ENCODE peak calls at places on chromosomes 13 and 19, in four cellular contexts. One of them, this sample, is unnamed.

GRCh38 chr13:21117104-21117809 is 55.9 kb upstream of the LATS2 start:
- DNase-seq in dorsolateral prefrontal cortex: no peak
- DNase-seq in brain microvascular endothelial cell: no peak
- DNase-seq in H9: no peak
- DNase-seq in this sample: no peak

GRCh38 chr19:50567052-50567841 is 988 bp downstream of the LRRC4B start:
- DNase-seq in dorsolateral prefrontal cortex: no peak
- DNase-seq in brain microvascular endothelial cell: no peak
- DNase-seq in H9: no peak
- DNase-seq in this sample: no peak

GRCh38 chr13:18996627-18997051 is 185.0 kb downstream of the TUBA3C start:
- DNase-seq in dorsolateral prefrontal cortex: no peak
- DNase-seq in brain microvascular endothelial cell: no peak
- DNase-seq in H9: no peak
- DNase-seq in this sample: no peak

GRCh38 chr13:105202384-105202783 is 1333.1 kb downstream of the EFNB2 start:
- DNase-seq in H9: no peak
- DNase-seq in dorsolateral prefrontal cortex: no peak
- DNase-seq in brain microvascular endothelial cell: peak; percentile 60
- DNase-seq in this sample: no peak

GRCh38 chr13:43687038-43687437 is 99.7 kb downstream of the ENOX1 start:
- DNase-seq in brain microvascular endothelial cell: no peak
- DNase-seq in H9: no peak
- DNase-seq in dorsolateral prefrontal cortex: no peak
- DNase-seq in this sample: no peak

GRCh38 chr13:26897706-26898550 is 137.3 kb upstream of the GPR12 start:
- DNase-seq in H9: no peak
- DNase-seq in dorsolateral prefrontal cortex: no peak
- DNase-seq in brain microvascular endothelial cell: no peak
- DNase-seq in this sample: no peak

GRCh38 chr19:8081569-8082550 is 29.3 kb downstream of the CCL25 start:
- DNase-seq in brain microvascular endothelial cell: no peak
- DNase-seq in dorsolateral prefrontal cortex: no peak
- DNase-seq in H9: no peak
- DNase-seq in this sample: no peak

GRCh38 chr13:84873951-84874350 is 925.3 kb downstream of the SLITRK6 start:
- DNase-seq in brain microvascular endothelial cell: no peak
- DNase-seq in dorsolateral prefrontal cortex: no peak
- DNase-seq in H9: no peak
- DNase-seq in this sample: no peak

GRCh38 chr19:16369664-16370576 is 45.3 kb downstream of the KLF2 start:
- DNase-seq in brain microvascular endothelial cell: no peak
- DNase-seq in dorsolateral prefrontal cortex: no peak
- DNase-seq in H9: no peak
- DNase-seq in this sample: no peak

GRCh38 chr13:106299616-106300015 is 235.8 kb downstream of the EFNB2 start:
- DNase-seq in dorsolateral prefrontal cortex: no peak
- DNase-seq in brain microvascular endothelial cell: no peak
- DNase-seq in H9: no peak
- DNase-seq in this sample: no peak

GRCh38 chr13:50030315-50030714 is 15.1 kb downstream of the KCNRG start:
- DNase-seq in dorsolateral prefrontal cortex: no peak
- DNase-seq in brain microvascular endothelial cell: no peak
- DNase-seq in H9: no peak
- DNase-seq in this sample: no peak

GRCh38 chr13:88051746-88052482 is 380.7 kb downstream of the SLITRK5 start:
- DNase-seq in brain microvascular endothelial cell: no peak
- DNase-seq in dorsolateral prefrontal cortex: peak; percentile 35
- DNase-seq in H9: peak; percentile 29
- DNase-seq in this sample: no peak

GRCh38 chr13:76266566-76266965 is 619.6 kb downstream of the KCTD12 start:
- DNase-seq in brain microvascular endothelial cell: no peak
- DNase-seq in dorsolateral prefrontal cortex: no peak
- DNase-seq in H9: no peak
- DNase-seq in this sample: no peak

GRCh38 chr13:32695602-32696250 is 109.5 kb downstream of the PDS5B start:
- DNase-seq in H9: no peak
- DNase-seq in dorsolateral prefrontal cortex: no peak
- DNase-seq in brain microvascular endothelial cell: no peak
- DNase-seq in this sample: no peak

GRCh38 chr19:16791942-16792341 is 37.3 kb upstream of the SIN3B start:
- DNase-seq in brain microvascular endothelial cell: no peak
- DNase-seq in H9: no peak
- DNase-seq in dorsolateral prefrontal cortex: no peak
- DNase-seq in this sample: no peak

GRCh38 chr19:14383556-14383897 is 2.3 kb downstream of the ADGRE5 start:
- DNase-seq in brain microvascular endothelial cell: no peak
- DNase-seq in H9: no peak
- DNase-seq in dorsolateral prefrontal cortex: no peak
- DNase-seq in this sample: no peak

GRCh38 chr19:38162094-38162493 is 61.9 kb downstream of the DPF1 start:
- DNase-seq in brain microvascular endothelial cell: no peak
- DNase-seq in dorsolateral prefrontal cortex: no peak
- DNase-seq in H9: no peak
- DNase-seq in this sample: no peak

GRCh38 chr19:38163419-38164290 is 60.4 kb downstream of the DPF1 start:
- DNase-seq in brain microvascular endothelial cell: no peak
- DNase-seq in H9: no peak
- DNase-seq in dorsolateral prefrontal cortex: no peak
- DNase-seq in this sample: no peak

GRCh38 chr19:38164526-38164925 is 59.5 kb downstream of the DPF1 start:
- DNase-seq in brain microvascular endothelial cell: no peak
- DNase-seq in dorsolateral prefrontal cortex: no peak
- DNase-seq in H9: no peak
- DNase-seq in this sample: no peak

GRCh38 chr19:38165335-38165734 is 58.7 kb downstream of the DPF1 start:
- DNase-seq in dorsolateral prefrontal cortex: no peak
- DNase-seq in brain microvascular endothelial cell: no peak
- DNase-seq in H9: no peak
- DNase-seq in this sample: no peak

DNA sequence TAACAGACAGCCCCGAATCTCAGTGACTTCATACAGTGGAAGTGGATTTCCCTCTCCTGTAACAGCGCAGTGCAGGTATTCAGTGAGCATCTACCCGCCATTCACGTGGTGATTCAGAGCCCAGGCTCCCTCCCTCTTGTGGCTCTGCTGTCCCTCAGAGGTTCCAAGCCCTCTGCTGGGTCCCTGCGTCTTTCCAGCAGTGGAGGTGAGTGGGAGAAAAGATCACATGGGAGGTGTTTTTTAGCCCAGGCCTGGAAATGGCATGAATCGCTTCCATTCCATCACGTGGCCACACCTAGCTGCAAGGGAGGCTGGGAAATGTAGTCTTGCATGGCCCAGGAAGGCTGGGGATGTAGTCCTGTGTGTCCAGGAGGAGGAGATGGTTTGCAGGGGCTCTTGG is 61.4 kb downstream of the DPF1 start:
- DNase-seq in H9: no peak
- DNase-seq in brain microvascular endothelial cell: no peak
- DNase-seq in dorsolateral prefrontal cortex: no peak
- DNase-seq in this sample: no peak
- TF ChIP-seq CTCF in H9: no peak
- TF ChIP-seq CTCF in brain microvascular endothelial cell: no peak
- TF ChIP-seq CTCF in dorsolateral prefrontal cortex: no peak
- TF ChIP-seq CTCF in this sample: no peak

GRCh38 chr19:33192010-33192409 is 2.1 kb upstream of the LRP3 start:
- DNase-seq in brain microvascular endothelial cell: no peak
- DNase-seq in dorsolateral prefrontal cortex: peak; percentile 8
- DNase-seq in H9: no peak
- DNase-seq in this sample: no peak
- TF ChIP-seq CTCF in brain microvascular endothelial cell: peak; percentile 58
- TF ChIP-seq CTCF in dorsolateral prefrontal cortex: peak; percentile 5
- TF ChIP-seq CTCF in H9: peak; percentile 64
- TF ChIP-seq CTCF in this sample: no peak

GRCh38 chr13:102773441-102774209 is at the start of gene TEX30:
- DNase-seq in H9: peak; percentile 85
- DNase-seq in dorsolateral prefrontal cortex: peak; percentile 60
- DNase-seq in brain microvascular endothelial cell: peak; percentile 62
- DNase-seq in this sample: peak; percentile 89
- TF ChIP-seq CTCF in H9: no peak
- TF ChIP-seq CTCF in dorsolateral prefrontal cortex: peak; percentile 31
- TF ChIP-seq CTCF in brain microvascular endothelial cell: peak; percentile 10
- TF ChIP-seq CTCF in this sample: no peak

GRCh38 chr19:40403262-40403984 is 9.8 kb downstream of the PRX start:
- DNase-seq in dorsolateral prefrontal cortex: no peak
- DNase-seq in H9: peak; percentile 98
- DNase-seq in brain microvascular endothelial cell: peak; percentile 94
- DNase-seq in this sample: peak; percentile 62
- TF ChIP-seq CTCF in dorsolateral prefrontal cortex: no peak
- TF ChIP-seq CTCF in H9: no peak
- TF ChIP-seq CTCF in brain microvascular endothelial cell: no peak
- TF ChIP-seq CTCF in this sample: no peak

DNA sequence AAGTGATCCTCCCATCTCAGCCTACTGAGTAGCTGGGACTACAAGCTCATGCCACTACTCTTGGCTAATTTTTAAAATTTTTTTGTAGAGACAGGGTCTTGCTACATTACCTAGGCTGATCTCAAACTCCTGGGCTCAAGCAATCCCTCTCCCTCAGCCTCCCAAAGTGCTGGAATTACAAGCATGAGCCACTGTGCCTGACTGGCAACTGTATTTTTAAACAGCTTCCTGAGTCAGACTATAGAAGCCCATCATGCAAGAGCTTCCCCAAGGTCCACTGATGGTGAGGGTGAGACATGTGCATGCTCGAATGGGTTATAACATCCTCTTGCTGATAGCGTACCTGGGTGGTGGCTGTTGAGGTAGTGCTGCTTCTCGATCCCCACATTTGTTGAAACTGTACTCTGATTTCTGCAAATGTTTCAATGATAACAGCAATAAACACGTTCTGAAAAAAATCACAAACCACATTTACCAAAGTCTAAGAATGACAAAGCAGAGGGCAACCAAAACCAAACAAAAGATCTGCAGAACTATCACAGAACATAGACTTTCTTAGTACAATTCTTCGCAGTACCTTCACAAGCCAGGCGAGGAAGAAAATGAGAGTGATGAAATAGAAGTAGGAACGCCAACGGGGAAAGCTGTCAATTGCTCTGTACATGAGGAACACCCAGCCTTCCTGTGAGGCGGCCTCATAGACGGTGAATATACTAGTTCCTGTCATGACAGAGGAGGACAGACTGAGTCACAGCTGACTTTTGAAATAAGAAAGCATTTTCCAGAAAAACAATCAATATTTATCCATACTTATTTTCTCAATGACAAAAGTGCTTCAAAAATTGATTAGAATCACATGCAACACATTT is 124.4 kb downstream of the NALCN start:
- DNase-seq in H9: no peak
- DNase-seq in dorsolateral prefrontal cortex: no peak
- DNase-seq in brain microvascular endothelial cell: no peak
- DNase-seq in this sample: no peak
- TF ChIP-seq CTCF in H9: no peak
- TF ChIP-seq CTCF in dorsolateral prefrontal cortex: no peak
- TF ChIP-seq CTCF in brain microvascular endothelial cell: no peak
- TF ChIP-seq CTCF in this sample: no peak

GRCh38 chr19:47377801-47378200 is 28.7 kb downstream of the DHX34 start:
- DNase-seq in H9: no peak
- DNase-seq in brain microvascular endothelial cell: no peak
- DNase-seq in dorsolateral prefrontal cortex: no peak
- DNase-seq in this sample: no peak
- TF ChIP-seq CTCF in H9: no peak
- TF ChIP-seq CTCF in brain microvascular endothelial cell: no peak
- TF ChIP-seq CTCF in dorsolateral prefrontal cortex: no peak
- TF ChIP-seq CTCF in this sample: no peak

DNA sequence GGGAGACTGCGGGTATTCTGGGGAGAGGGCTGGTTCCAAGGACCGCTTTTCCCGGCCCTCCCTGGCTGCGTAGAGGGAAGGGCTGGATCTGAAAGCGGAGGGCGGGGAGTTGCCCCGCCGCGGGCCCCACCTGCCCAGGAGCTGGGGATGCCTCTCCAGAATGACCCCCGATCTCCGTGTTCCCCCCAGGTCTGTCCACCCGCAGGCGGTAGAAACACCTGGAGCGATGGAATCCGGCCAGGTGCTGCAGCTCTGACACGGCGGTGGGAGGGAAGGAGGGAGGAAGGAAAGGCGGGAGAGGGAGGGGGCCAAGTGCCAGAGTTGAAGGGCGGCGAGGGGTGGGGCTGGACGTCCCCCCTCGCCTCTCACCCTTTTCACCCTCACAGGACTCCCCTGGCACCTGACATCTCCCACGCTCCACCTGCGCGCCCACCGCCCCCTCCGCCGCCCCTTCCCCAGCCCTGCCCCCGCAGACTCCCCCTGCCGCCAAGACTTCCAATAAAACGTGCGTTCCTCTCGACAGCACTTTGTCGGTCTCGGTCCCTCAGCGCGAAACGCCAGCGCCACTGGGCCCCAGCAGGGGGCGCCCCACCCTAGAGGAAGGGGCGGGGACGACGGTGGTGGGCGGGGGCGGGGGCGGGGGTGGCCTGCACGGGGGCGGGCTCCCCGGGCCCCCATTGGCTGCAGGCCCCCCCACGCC is 374 bp upstream of the FXYD7 start:
- DNase-seq in H9: peak; percentile 85
- DNase-seq in brain microvascular endothelial cell: no peak
- DNase-seq in dorsolateral prefrontal cortex: no peak
- DNase-seq in this sample: no peak
- TF ChIP-seq CTCF in H9: peak; percentile 70
- TF ChIP-seq CTCF in brain microvascular endothelial cell: peak; percentile 60
- TF ChIP-seq CTCF in dorsolateral prefrontal cortex: peak; percentile 67
- TF ChIP-seq CTCF in this sample: peak; percentile 78

DNA sequence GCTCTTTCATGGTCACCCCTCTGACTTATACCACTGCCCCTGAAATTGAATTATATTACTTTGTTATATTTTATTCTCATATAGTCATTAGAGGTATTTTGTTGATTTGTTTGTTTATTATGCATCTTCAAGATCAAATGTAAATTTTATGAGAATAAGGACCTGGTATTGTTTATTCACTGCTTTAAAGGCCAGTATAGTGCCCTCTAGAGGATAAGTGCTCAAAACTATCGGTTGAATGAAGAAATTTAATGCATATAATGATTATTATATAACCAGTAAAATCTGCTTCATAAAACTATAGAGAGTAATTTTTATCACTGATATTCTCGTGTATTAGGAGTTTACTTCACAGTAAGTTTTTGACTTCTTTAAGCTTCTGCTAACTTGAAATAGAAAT is 1401.9 kb downstream of the SLITRK1 start:
- DNase-seq in H9: no peak
- DNase-seq in dorsolateral prefrontal cortex: no peak
- DNase-seq in brain microvascular endothelial cell: no peak
- DNase-seq in this sample: no peak
- TF ChIP-seq CTCF in H9: peak; percentile 76
- TF ChIP-seq CTCF in dorsolateral prefrontal cortex: no peak
- TF ChIP-seq CTCF in brain microvascular endothelial cell: no peak
- TF ChIP-seq CTCF in this sample: no peak

DNA sequence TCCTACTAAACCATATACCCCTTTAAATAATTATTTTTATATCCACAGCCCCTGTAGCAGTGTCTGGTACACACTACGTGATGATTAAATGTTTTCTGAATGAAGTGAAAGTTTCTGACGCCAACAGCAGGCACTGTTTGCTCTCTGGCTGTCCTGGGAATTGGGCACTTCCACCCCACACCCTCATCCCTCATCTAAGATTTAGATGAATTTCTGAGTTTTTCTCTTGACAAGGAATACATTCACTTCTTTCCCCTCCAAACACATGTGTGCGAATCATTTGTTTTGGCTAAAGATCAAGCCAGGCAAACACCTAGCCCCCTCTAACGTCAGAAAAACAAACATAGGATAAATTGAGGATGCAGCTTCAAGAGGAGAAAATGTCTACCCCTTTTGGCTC is 93.7 kb downstream of the NUFIP1 start:
- DNase-seq in dorsolateral prefrontal cortex: no peak
- DNase-seq in H9: no peak
- DNase-seq in brain microvascular endothelial cell: no peak
- DNase-seq in this sample: no peak
- TF ChIP-seq CTCF in dorsolateral prefrontal cortex: no peak
- TF ChIP-seq CTCF in H9: no peak
- TF ChIP-seq CTCF in brain microvascular endothelial cell: no peak
- TF ChIP-seq CTCF in this sample: no peak